ENCODE peak calls at places on chromosomes 16 and 17, in eight cellular contexts. X is bronchial epithelial cell, H is heart left ventricle, N is mammary epithelial cell, B is uterus, K is fibroblast of mammary gland, G is A549, D is breast epithelium. J is an unnamed sample.

GRCh38 chr17:52827526-52827925 is 669.0 kb upstream of the CA10 start:
- DNase-seq in X (no peak), H (no peak), N (no peak), B (no peak), K (no peak), G (no peak), D (no peak), J (no peak)

GRCh38 chr16:49756971-49757743 is 98.8 kb downstream of the ZNF423 start:
- DNase-seq in X (peak), H (no peak), N (no peak), B (no peak), K (peak), G (no peak), D (no peak), J (peak)

GRCh38 chr17:63552211-63552610 is 1.9 kb downstream of the DCAF7 start:
- DNase-seq in X (no peak), H (no peak), N (no peak), B (no peak), K (peak), G (no peak), D (peak), J (no peak)

GRCh38 chr17:62693616-62694415 is 66.3 kb downstream of the MRC2 start:
- DNase-seq in X (peak), H (no peak), N (peak), B (no peak), K (no peak), G (no peak), D (no peak), J (no peak)

GRCh38 chr17:29590979-29591736 is 1.7 kb upstream of the GIT1 start:
- DNase-seq in X (peak), H (peak), N (no peak), B (peak), K (peak), G (peak), D (no peak), J (no peak)

GRCh38 chr16:48454051-48454450 is 68.8 kb upstream of the SIAH1 start:
- DNase-seq in X (no peak), H (no peak), N (no peak), B (no peak), K (no peak), G (no peak), D (no peak), J (no peak)

GRCh38 chr17:82226809-82227628 is 1.8 kb upstream of the SLC16A3 start:
- DNase-seq in X (no peak), H (no peak), N (no peak), B (no peak), K (no peak), G (no peak), D (no peak), J (no peak)

GRCh38 chr17:8696456-8696855 is 48.2 kb downstream of the CCDC42 start:
- DNase-seq in X (no peak), H (no peak), N (no peak), B (no peak), K (no peak), G (no peak), D (no peak), J (no peak)

GRCh38 chr17:43958953-43959352 is 5.2 kb upstream of the PYY start:
- DNase-seq in X (no peak), H (no peak), N (peak), B (no peak), K (peak), G (no peak), D (no peak), J (no peak)

GRCh38 chr17:43832976-43833829 is at the start of gene MPP3:
- DNase-seq in X (peak), H (peak), N (peak), B (peak), K (peak), G (peak), D (peak), J (no peak)

GRCh38 chr17:60311936-60312335 is 80.0 kb downstream of the USP32 start:
- DNase-seq in X (no peak), H (no peak), N (no peak), B (no peak), K (peak), G (no peak), D (no peak), J (peak)

GRCh38 chr16:19677403-19677802 is 40.6 kb downstream of the KNOP1 start:
- DNase-seq in X (no peak), H (peak), N (no peak), B (no peak), K (no peak), G (no peak), D (no peak), J (no peak)

GRCh38 chr17:71975331-71975801 is 145.5 kb upstream of the SOX9 start:
- DNase-seq in X (no peak), H (peak), N (peak), B (peak), K (peak), G (no peak), D (peak), J (peak)

GRCh38 chr17:29982991-29983390 is 41.6 kb downstream of the EFCAB5 start:
- DNase-seq in X (no peak), H (no peak), N (no peak), B (no peak), K (peak), G (no peak), D (no peak), J (no peak)

GRCh38 chr16:50668368-50669008 is 12.6 kb downstream of the SNX20 start:
- DNase-seq in X (no peak), H (no peak), N (no peak), B (no peak), K (no peak), G (no peak), D (peak), J (no peak)

GRCh38 chr17:13993106-13993505 is 76.2 kb upstream of the COX10 start:
- DNase-seq in X (no peak), H (no peak), N (no peak), B (no peak), K (no peak), G (no peak), D (no peak), J (no peak)

GRCh38 chr16:60681014-60681413 is 1355.2 kb downstream of the CDH8 start:
- DNase-seq in X (no peak), H (no peak), N (no peak), B (no peak), K (no peak), G (no peak), D (no peak), J (no peak)

GRCh38 chr16:88650749-88651275 is at the start of gene CYBA:
- DNase-seq in X (peak), H (peak), N (no peak), B (peak), K (peak), G (peak), D (peak), J (no peak)

GRCh38 chr16:80283450-80284392 is 257.1 kb upstream of the DYNLRB2 start:
- DNase-seq in X (no peak), H (no peak), N (no peak), B (no peak), K (no peak), G (no peak), D (no peak), J (no peak)

GRCh38 chr16:27403601-27403992 is 1.6 kb downstream of the IL21R start:
- DNase-seq in X (no peak), H (no peak), N (no peak), B (no peak), K (no peak), G (no peak), D (no peak), J (no peak)

GRCh38 chr16:84332975-84333684 is 35.2 kb upstream of the ATP2C2 start:
- DNase-seq in X (no peak), H (no peak), N (no peak), B (no peak), K (no peak), G (no peak), D (no peak), J (no peak)

DNA sequence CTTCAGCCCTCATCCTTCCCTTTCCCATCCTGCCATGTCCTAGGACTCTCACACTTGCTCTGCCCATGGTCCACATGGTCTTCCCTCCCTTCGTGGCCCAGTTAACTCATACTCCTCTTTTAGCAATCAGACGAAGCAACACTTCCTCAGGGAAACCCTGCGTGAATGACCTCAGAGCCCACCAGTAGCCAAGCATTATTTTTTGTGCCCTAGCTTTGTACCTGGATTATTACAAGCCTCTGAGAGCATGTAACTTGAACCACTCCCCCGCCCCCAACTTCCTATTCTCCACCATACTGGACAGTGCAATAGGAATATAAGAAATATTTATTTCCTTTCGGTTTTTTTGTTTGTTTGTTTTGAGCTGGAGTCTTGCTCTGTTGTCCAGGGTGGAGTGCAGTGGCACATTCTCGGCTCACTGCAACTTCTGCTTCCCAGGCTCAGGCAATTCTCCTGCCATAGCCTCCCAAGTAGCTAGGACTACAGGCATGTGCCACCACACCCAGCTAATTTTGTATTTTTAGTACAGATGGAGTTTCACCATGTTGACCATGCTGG is 2.9 kb downstream of the CPPED1 start:
- DNase-seq in X (no peak), H (no peak), N (no peak), B (no peak), K (no peak), G (no peak), D (no peak), J (no peak)
- H3K4me3 ChIP-seq in X (no peak), H (no peak), N (no peak), B (no peak), K (no peak), G (no peak), D (no peak), J (no peak)

DNA sequence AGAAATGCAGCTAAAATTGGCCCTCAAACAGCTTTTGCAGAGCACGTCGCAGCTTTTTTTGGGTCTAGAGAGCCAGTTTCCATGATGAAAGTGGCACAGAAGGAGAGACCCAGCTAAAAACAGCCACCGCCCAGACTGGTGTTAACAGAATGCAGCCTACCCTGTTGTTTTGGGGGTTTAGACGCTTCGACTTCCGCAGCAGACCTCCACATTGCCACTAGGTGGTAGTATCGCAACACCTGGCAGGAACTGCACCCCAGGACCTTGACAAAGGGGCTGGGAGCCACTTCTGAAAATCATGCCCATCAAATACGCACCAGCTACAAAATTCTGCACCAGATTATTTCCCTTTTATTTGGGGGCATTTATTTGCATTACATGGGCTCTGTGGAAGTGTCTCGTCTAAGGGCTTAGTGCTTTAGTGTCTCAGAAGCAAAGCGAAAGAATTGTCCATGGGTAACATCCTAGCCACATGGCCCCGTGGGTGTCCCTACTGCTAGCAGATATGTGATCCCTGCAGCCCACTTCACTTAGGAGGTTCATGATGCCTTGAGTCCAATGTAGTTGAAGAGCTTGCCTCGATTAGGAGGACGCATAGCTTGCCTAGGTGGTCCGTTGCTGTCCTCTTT is 167.1 kb downstream of the HAPSTR1 start:
- DNase-seq in X (peak), H (peak), N (peak), B (no peak), K (peak), G (peak), D (no peak), J (no peak)
- TF ChIP-seq CTCF in X (peak), H (peak), N (peak), B (no peak), K (peak), G (peak), D (peak), J (peak)

GRCh38 chr17:16255481-16255901 is 38.5 kb downstream of the PIGL start:
- DNase-seq in X (no peak), H (peak), N (no peak), B (peak), K (peak), G (no peak), D (no peak), J (peak)
- H3K4me3 ChIP-seq in X (no peak), H (peak), N (no peak), B (no peak), K (no peak), G (no peak), D (peak), J (peak)

DNA sequence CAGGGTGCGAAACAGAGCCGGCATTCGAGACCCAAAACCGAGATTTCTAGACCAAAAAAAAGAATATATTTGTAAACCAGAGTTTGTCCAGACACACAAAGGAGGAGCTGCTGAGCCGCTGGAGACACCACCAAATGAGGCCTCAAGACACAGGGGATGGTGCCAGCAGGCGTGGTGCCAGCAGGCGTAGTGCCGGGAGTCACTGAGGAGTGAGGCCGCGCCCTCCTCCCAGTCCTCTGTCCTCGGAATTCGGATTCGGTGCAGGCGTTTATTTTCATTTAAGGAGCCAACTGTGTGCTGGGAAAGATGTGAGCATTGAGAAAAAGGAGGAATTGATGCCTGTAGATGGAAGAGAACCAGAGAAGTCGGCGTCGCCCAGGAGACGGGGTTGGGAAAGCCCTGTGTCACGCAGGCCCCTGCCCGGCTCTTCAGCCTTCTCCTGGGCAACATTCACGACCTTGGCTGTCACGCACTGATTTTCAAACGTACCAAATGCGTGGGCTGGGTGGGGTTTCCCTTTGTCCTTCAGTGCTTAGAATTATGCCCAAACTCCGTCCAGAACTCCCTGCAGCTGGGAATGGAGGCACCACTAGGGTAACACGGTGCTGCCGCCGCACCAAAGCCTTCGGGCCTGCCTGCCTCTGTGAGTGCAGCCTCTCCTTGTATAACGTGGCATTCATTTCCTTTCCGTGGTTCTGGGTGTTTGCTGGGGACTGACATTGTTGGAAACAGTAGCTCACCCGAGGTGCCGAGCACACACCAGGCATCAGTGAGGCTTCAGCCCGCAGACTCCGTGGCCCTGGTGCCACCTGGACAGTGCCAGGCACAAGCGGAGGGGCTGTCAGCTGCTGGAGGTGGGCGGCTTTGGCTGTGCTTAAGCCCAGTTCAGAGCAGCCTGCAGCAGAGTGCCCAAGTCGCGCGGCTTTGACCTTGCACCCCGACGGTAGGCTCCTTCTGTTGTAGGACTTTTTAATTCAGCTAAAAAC is 49.0 kb upstream of the CHMP6 start:
- DNase-seq in X (peak), H (peak), N (no peak), B (peak), K (peak), G (no peak), D (peak), J (peak)
- TF ChIP-seq CTCF in X (no peak), H (peak), N (no peak), B (peak), K (peak), G (no peak), D (no peak), J (peak)

GRCh38 chr16:67241008-67241900 is 6.0 kb downstream of the FHOD1 start:
- DNase-seq in X (peak), H (peak), N (peak), B (no peak), K (peak), G (peak), D (peak), J (no peak)
- H3K4me3 ChIP-seq in X (no peak), H (no peak), N (no peak), B (no peak), K (no peak), G (no peak), D (no peak), J (no peak)

DNA sequence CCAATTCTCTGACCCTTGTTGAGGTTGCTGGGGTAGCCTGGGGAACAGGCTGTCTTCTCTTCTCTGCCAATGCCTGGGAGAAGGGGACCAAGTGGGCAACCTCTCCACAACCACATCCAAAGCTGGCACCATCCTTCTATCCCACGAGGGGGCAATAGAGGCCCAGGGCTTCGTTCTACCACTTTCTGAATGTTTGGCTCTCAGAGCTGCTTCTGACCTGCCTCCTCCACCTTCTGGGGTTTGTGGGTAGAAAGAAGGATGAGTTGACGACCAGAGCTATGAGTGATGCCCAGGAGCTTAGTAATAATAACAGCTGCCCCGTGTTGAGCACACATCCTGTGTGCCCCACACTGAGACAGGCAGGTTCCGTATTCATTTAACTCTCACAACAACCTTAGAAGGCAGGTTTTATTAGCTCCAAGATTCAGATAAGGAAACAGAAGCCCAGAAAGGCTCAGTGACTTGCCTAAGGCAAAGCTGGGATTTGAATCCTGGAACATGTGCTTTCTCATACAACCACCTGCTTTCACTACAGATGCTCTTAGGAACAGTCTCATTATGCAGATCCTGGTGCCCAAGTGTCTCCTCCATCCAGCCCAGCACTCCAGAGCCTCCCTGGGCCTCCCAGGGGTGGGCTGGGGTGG is 11.1 kb downstream of the TSPOAP1 start:
- DNase-seq in X (peak), H (no peak), N (peak), B (peak), K (peak), G (peak), D (peak), J (peak)
- TF ChIP-seq CTCF in X (peak), H (peak), N (peak), B (peak), K (peak), G (peak), D (peak), J (peak)

GRCh38 chr17:5078106-5079028 is at the start of gene ZFP3:
- DNase-seq in X (peak), H (peak), N (peak), B (peak), K (peak), G (peak), D (peak), J (peak)
- H3K4me3 ChIP-seq in X (peak), H (peak), N (peak), B (peak), K (peak), G (peak), D (peak), J (peak)